ENCODE peak calls at places on chromosomes 1 and 21, in seven cellular contexts. F, X, L, D, B, J and H are unnamed samples.

GRCh38 chr1:232901255-232901654 is 49.2 kb upstream of the NTPCR start:
- DNase-seq in F (no peak), X (no peak), L (no peak), D (peak; percentile 13), B (peak; percentile 70), J (no peak), H (peak; percentile 70)

GRCh38 chr1:43443197-43443946 is 10.4 kb downstream of the HYI start:
- DNase-seq in F (no peak), X (no peak), L (no peak), D (no peak), B (no peak), J (no peak), H (no peak)

GRCh38 chr1:33060579-33061083 is 20.3 kb upstream of the AZIN2 start:
- DNase-seq in F (peak; percentile 76), X (no peak), L (no peak), D (peak; percentile 89), B (no peak), J (no peak), H (peak; percentile 65)

GRCh38 chr1:92030701-92031107 is 919 bp downstream of the EPHX4 start:
- DNase-seq in F (peak; percentile 72), X (no peak), L (no peak), D (peak; percentile 72), B (peak; percentile 67), J (no peak), H (peak; percentile 52)

GRCh38 chr1:17308593-17308992 is 596 bp downstream of the PADI4 start:
- DNase-seq in F (no peak), X (no peak), L (no peak), D (no peak), B (no peak), J (no peak), H (no peak)

GRCh38 chr21:43824250-43824882 is 35.0 kb downstream of the RRP1 start:
- DNase-seq in F (peak; percentile 62), X (no peak), L (no peak), D (peak; percentile 33), B (no peak), J (no peak), H (no peak)

GRCh38 chr1:83769072-83769471 is 229.9 kb downstream of the TTLL7 start:
- DNase-seq in F (no peak), X (no peak), L (no peak), D (no peak), B (no peak), J (no peak), H (no peak)

GRCh38 chr1:218266356-218266755 is 18.7 kb upstream of the RRP15 start:
- DNase-seq in F (peak; percentile 8), X (no peak), L (no peak), D (no peak), B (no peak), J (no peak), H (no peak)

GRCh38 chr1:63794927-63795326 is 21.1 kb downstream of the ROR1 start:
- DNase-seq in F (peak; percentile 28), X (peak; percentile 70), L (no peak), D (no peak), B (peak; percentile 92), J (peak; percentile 62), H (no peak)

GRCh38 chr1:18651727-18652126 is 21.1 kb downstream of the PAX7 start:
- DNase-seq in F (no peak), X (peak; percentile 88), L (no peak), D (no peak), B (peak; percentile 72), J (peak; percentile 68), H (no peak)

GRCh38 chr1:169086603-169087455 is 19.7 kb upstream of the ATP1B1 start:
- DNase-seq in F (peak; percentile 37), X (no peak), L (no peak), D (peak; percentile 87), B (peak; percentile 47), J (no peak), H (no peak)

DNA sequence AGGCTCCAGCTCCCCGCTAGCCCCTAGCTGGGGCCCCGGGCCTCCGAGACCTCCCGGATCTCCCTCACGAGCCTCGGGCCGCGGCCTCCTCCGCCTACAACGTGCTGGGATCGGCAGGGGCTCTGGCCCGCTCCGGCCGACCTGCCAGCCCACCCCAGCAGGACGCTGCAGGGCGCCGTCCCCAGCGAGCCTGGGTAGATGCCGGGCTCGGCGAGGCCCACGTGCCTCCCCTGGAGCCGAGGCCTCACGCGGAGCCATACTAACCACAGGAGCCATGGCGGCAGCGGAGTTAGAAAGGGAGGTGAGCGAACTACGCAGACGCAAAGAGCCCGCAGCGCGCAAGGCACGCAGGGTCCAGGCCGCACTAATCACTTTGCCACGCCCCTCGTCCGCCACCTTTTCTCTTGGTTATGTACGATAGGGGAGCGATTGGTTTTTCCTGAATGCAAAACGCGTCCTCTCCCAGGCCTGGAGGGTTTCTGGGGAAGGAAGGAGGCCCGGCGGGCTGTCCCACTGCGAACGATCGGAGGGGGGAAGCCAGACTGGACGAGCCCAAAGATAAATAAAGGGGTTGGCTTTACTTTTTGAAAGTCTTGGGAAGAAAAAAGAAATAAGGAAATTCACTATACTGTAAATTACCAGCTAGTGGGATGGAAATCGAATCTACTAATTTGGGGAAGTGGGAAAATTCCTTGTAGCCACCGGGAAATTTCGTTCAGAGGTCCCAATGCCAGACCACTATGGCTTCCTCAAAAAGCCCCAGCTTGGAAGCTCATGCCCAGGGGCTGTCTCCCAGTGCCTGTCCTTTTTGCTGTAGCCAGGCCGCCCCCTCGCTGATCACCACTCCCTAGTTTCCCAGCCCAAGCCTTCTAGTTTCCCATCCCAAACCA is at the start of gene RPL22:
- DNase-seq in F (peak; percentile 99), X (peak; percentile 98), L (peak; percentile 98), D (peak; percentile 99), B (peak; percentile 100), J (peak; percentile 94), H (peak; percentile 100)
- H4K8ac ChIP-seq in F (peak within 1 kb of the TSS; percentile 99), X (no peak within 1 kb of the TSS), L (peak within 1 kb of the TSS; percentile 100), D (peak within 1 kb of the TSS; percentile 92), B (peak within 1 kb of the TSS; percentile 88), J (peak within 1 kb of the TSS; percentile 97), H (peak within 1 kb of the TSS; percentile 95)

GRCh38 chr1:37989381-37989930 is 366 bp downstream of the SF3A3 start:
- DNase-seq in F (peak; percentile 23), X (peak; percentile 57), L (no peak), D (peak; percentile 53), B (peak; percentile 55), J (no peak), H (no peak)
- H3K79me1 ChIP-seq in F (peaks cover 23% of the 10 kb centered on the region), X (peaks cover 9% of the 10 kb centered on the region), L (peaks cover 6% of the 10 kb centered on the region), D (peaks cover 18% of the 10 kb centered on the region), B (peaks cover 8% of the 10 kb centered on the region), J (no peaks in the 10 kb centered on the region), H (peaks cover 7% of the 10 kb centered on the region)

GRCh38 chr1:23554481-23555224 is 4.6 kb downstream of the ID3 start:
- DNase-seq in F (peak; percentile 85), X (peak; percentile 92), L (peak; percentile 85), D (peak; percentile 94), B (peak; percentile 96), J (peak; percentile 87), H (peak; percentile 92)

GRCh38 chr1:23556661-23557470 is 2.4 kb downstream of the ID3 start:
- DNase-seq in F (peak; percentile 86), X (peak; percentile 65), L (no peak), D (peak; percentile 84), B (peak; percentile 83), J (no peak), H (peak; percentile 85)

GRCh38 chr1:23553896-23554480 is 5.3 kb downstream of the ID3 start:
- DNase-seq in F (no peak), X (peak; percentile 46), L (no peak), D (no peak), B (no peak), J (no peak), H (no peak)

GRCh38 chr1:23555949-23556640 is 3.2 kb downstream of the ID3 start:
- DNase-seq in F (peak; percentile 86), X (peak; percentile 95), L (no peak), D (peak; percentile 93), B (peak; percentile 96), J (peak; percentile 76), H (peak; percentile 91)

GRCh38 chr1:23555225-23555801 is 4.0 kb downstream of the ID3 start:
- DNase-seq in F (peak; percentile 68), X (peak; percentile 57), L (no peak), D (peak; percentile 87), B (peak; percentile 88), J (no peak), H (no peak)
- H4K8ac ChIP-seq in F (peak overlapping the region; percentile 72), X (no peak overlapping the region), L (no peak overlapping the region), D (no peak overlapping the region), B (no peak overlapping the region), J (peak overlapping the region; percentile 72), H (peak overlapping the region; percentile 88)

GRCh38 chr1:210198840-210199239 is 33.8 kb upstream of the SERTAD4 start:
- DNase-seq in F (no peak), X (no peak), L (no peak), D (no peak), B (no peak), J (no peak), H (no peak)

GRCh38 chr1:210200090-210200736 is 32.4 kb upstream of the SERTAD4 start:
- DNase-seq in F (no peak), X (no peak), L (no peak), D (no peak), B (no peak), J (no peak), H (no peak)

GRCh38 chr1:210201671-210202070 is 30.9 kb upstream of the SERTAD4 start:
- DNase-seq in F (peak; percentile 27), X (no peak), L (no peak), D (no peak), B (no peak), J (no peak), H (no peak)

GRCh38 chr1:210195635-210196160 is 36.9 kb upstream of the SERTAD4 start:
- DNase-seq in F (no peak), X (no peak), L (no peak), D (no peak), B (no peak), J (no peak), H (peak; percentile 87)
- H3K79me1 ChIP-seq in F (no peaks in the 10 kb centered on the region), X (no peaks in the 10 kb centered on the region), L (no peaks in the 10 kb centered on the region), D (no peaks in the 10 kb centered on the region), B (no peaks in the 10 kb centered on the region), J (no peaks in the 10 kb centered on the region), H (no peaks in the 10 kb centered on the region)

DNA sequence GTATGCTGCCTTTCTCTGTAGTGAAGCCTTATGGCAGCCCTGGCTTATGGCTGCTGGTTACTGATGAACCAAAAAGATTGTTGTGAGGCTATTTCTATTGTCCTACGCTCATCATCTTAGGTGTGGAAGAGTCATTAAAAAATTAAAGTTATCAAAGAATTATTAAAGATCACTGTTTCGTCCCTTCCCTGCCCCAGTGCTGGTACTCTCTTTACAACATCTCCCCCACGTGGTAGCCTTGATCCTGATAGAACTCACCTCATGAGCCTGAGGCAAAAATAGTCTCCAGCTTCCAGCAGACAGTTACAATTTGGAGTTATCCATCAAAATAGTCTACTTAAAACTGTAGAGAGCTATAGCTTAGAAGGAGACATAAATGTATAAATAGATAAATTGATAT is 201.5 kb downstream of the S1PR1 start:
- DNase-seq in F (peak; percentile 2), X (no peak), L (no peak), D (peak; percentile 20), B (peak; percentile 31), J (no peak), H (no peak)
- H4K8ac ChIP-seq in F (no peak overlapping the region), X (no peak overlapping the region), L (no peak overlapping the region), D (no peak overlapping the region), B (no peak overlapping the region), J (no peak overlapping the region), H (no peak overlapping the region)

DNA sequence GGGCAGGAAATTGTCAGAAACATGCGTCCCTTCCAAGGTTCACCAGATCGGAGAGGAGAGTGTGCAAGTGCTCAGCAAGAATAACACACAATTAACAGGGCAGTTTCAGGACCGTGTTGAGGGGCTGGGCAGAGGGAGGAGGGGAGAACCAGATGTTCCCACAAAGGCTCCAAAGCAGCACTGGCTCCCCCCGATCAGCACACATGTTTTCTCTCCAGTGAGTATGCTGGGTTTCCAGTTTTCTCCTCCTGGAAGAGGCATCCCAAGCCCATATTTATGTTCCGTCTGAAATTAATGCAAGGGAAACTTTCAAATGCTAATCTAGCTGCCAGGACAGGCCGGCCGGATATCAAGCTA is 212.9 kb downstream of the TRABD2B start:
- DNase-seq in F (no peak), X (no peak), L (no peak), D (no peak), B (no peak), J (no peak), H (no peak)
- H3K79me1 ChIP-seq in F (no peaks in the 10 kb centered on the region), X (no peaks in the 10 kb centered on the region), L (no peaks in the 10 kb centered on the region), D (no peaks in the 10 kb centered on the region), B (no peaks in the 10 kb centered on the region), J (no peaks in the 10 kb centered on the region), H (no peaks in the 10 kb centered on the region)